ENCODE peak calls at places on chromosome 13, in seven cellular contexts. R, A, K, U, W, H and D are unnamed samples.

GRCh38 chr13:31951215-31951678 is 80.3 kb upstream of the FRY start:
- DNase-seq in R (no peak), A (peak; percentile 52), K (peak; percentile 57), U (peak; percentile 72), W (no peak), H (peak; percentile 33), D (peak; percentile 76)

GRCh38 chr13:76225815-76226489 is 589.8 kb downstream of the LMO7 start:
- DNase-seq in R (no peak), A (no peak), K (no peak), U (no peak), W (no peak), H (no peak), D (no peak)

GRCh38 chr13:46288570-46289259 is 77.0 kb downstream of the LRRC63 start:
- DNase-seq in R (no peak), A (no peak), K (no peak), U (no peak), W (peak; percentile 39), H (peak; percentile 62), D (no peak)

GRCh38 chr13:97976551-97977375 is 23.3 kb downstream of the IPO5 start:
- DNase-seq in R (no peak), A (peak; percentile 24), K (no peak), U (no peak), W (no peak), H (peak; percentile 76), D (no peak)

GRCh38 chr13:59458908-59459579 is 704.7 kb downstream of the DIAPH3 start:
- DNase-seq in R (no peak), A (no peak), K (no peak), U (no peak), W (no peak), H (peak; percentile 48), D (no peak)

GRCh38 chr13:33116321-33117010 is 100.2 kb downstream of the KL start:
- DNase-seq in R (no peak), A (no peak), K (no peak), U (no peak), W (no peak), H (no peak), D (no peak)

GRCh38 chr13:83378901-83379300 is 503.4 kb downstream of the SLITRK1 start:
- DNase-seq in R (no peak), A (no peak), K (no peak), U (no peak), W (no peak), H (peak; percentile 8), D (no peak)

GRCh38 chr13:31424130-31424729 is 224.5 kb downstream of the B3GLCT start:
- DNase-seq in R (peak; percentile 86), A (peak; percentile 74), K (peak; percentile 72), U (peak; percentile 80), W (peak; percentile 63), H (peak; percentile 89), D (peak; percentile 75)

GRCh38 chr13:80400834-80401450 is 60.0 kb upstream of the SPRY2 start:
- DNase-seq in R (no peak), A (no peak), K (no peak), U (no peak), W (no peak), H (no peak), D (no peak)

GRCh38 chr13:67229438-67230242 is 496 bp downstream of the PCDH9 start:
- DNase-seq in R (no peak), A (no peak), K (no peak), U (no peak), W (no peak), H (peak; percentile 36), D (no peak)

GRCh38 chr13:82758056-82758455 is 1124.2 kb downstream of the SLITRK1 start:
- DNase-seq in R (no peak), A (no peak), K (no peak), U (no peak), W (peak; percentile 75), H (peak; percentile 41), D (no peak)

GRCh38 chr13:49760555-49760954 is 31.9 kb downstream of the KPNA3 start:
- DNase-seq in R (no peak), A (no peak), K (no peak), U (no peak), W (no peak), H (no peak), D (no peak)

GRCh38 chr13:67238277-67238859 is 8.2 kb upstream of the PCDH9 start:
- DNase-seq in R (no peak), A (no peak), K (no peak), U (no peak), W (no peak), H (peak; percentile 30), D (no peak)

GRCh38 chr13:48750588-48751383 is 97.1 kb downstream of the CYSLTR2 start:
- DNase-seq in R (no peak), A (peak; percentile 24), K (no peak), U (peak; percentile 66), W (no peak), H (peak; percentile 76), D (no peak)

GRCh38 chr13:41196620-41197019 is 2.3 kb upstream of the KBTBD7 start:
- DNase-seq in R (no peak), A (no peak), K (no peak), U (no peak), W (no peak), H (peak; percentile 14), D (no peak)

GRCh38 chr13:113231306-113232207 is 22.1 kb downstream of the CUL4A start:
- DNase-seq in R (no peak), A (no peak), K (no peak), U (no peak), W (no peak), H (no peak), D (no peak)

GRCh38 chr13:98370806-98371553 is 193.9 kb upstream of the RNF113B start:
- DNase-seq in R (no peak), A (no peak), K (no peak), U (peak; percentile 34), W (no peak), H (peak; percentile 91), D (no peak)

GRCh38 chr13:45374917-45375316 is 33.9 kb upstream of the TPT1 start:
- DNase-seq in R (no peak), A (no peak), K (no peak), U (no peak), W (no peak), H (peak; percentile 58), D (no peak)

GRCh38 chr13:28314879-28315278 is 176.5 kb downstream of the PAN3 start:
- DNase-seq in R (no peak), A (no peak), K (no peak), U (no peak), W (no peak), H (no peak), D (no peak)

GRCh38 chr13:28313579-28313978 is 175.2 kb downstream of the PAN3 start:
- DNase-seq in R (no peak), A (no peak), K (no peak), U (no peak), W (no peak), H (peak; percentile 54), D (no peak)

GRCh38 chr13:28316129-28316528 is 177.8 kb downstream of the PAN3 start:
- DNase-seq in R (no peak), A (no peak), K (no peak), U (no peak), W (no peak), H (no peak), D (no peak)

GRCh38 chr13:28318418-28318995 is 176.4 kb downstream of the FLT1 start:
- DNase-seq in R (no peak), A (no peak), K (no peak), U (no peak), W (no peak), H (no peak), D (no peak)

GRCh38 chr13:28316841-28317240 is 178.1 kb downstream of the FLT1 start:
- DNase-seq in R (no peak), A (no peak), K (no peak), U (no peak), W (no peak), H (no peak), D (no peak)
- H3K4me1 ChIP-seq in R (no peaks in the 10 kb centered on the region), A (no peaks in the 10 kb centered on the region), K (no peaks in the 10 kb centered on the region), U (no peaks in the 10 kb centered on the region), W (no peaks in the 10 kb centered on the region), H (peaks cover 10% of the 10 kb centered on the region), D (peaks cover 3% of the 10 kb centered on the region)

GRCh38 chr13:51626749-51627148 is 42.5 kb downstream of the WDFY2 start:
- DNase-seq in R (no peak), A (no peak), K (no peak), U (no peak), W (no peak), H (no peak), D (no peak)
- H3K27ac ChIP-seq in R (peak overlapping the region; percentile 54), A (no peak overlapping the region), K (no peak overlapping the region), U (no peak overlapping the region), W (no peak overlapping the region), H (no peak overlapping the region), D (no peak overlapping the region)

GRCh38 chr13:110305949-110306339 is 1.0 kb downstream of the COL4A1 start:
- DNase-seq in R (peak; percentile 50), A (no peak), K (no peak), U (no peak), W (no peak), H (peak; percentile 42), D (no peak)

GRCh38 chr13:110307697-110308376 is 753 bp downstream of the COL4A2 start:
- DNase-seq in R (no peak), A (no peak), K (no peak), U (no peak), W (no peak), H (peak; percentile 70), D (no peak)

GRCh38 chr13:110306960-110307696 is at the start of the genes COL4A1 and COL4A2:
- DNase-seq in R (peak; percentile 80), A (peak; percentile 54), K (peak; percentile 65), U (peak; percentile 78), W (no peak), H (peak; percentile 79), D (peak; percentile 51)

GRCh38 chr13:110305544-110305943 is 1.4 kb downstream of the COL4A1 start:
- DNase-seq in R (no peak), A (no peak), K (no peak), U (no peak), W (no peak), H (no peak), D (no peak)

GRCh38 chr13:110306340-110306959 is 507 bp downstream of the COL4A1 start:
- DNase-seq in R (peak; percentile 77), A (no peak), K (no peak), U (no peak), W (no peak), H (peak; percentile 57), D (no peak)
- H3K27me3 ChIP-seq in R (peaks cover 86% of the 10 kb centered on the region), A (peaks cover 28% of the 10 kb centered on the region), K (no peaks in the 10 kb centered on the region), U (no peaks in the 10 kb centered on the region), W (peaks cover 4% of the 10 kb centered on the region), H (no peaks in the 10 kb centered on the region), D (no peaks in the 10 kb centered on the region)

GRCh38 chr13:110397445-110397844 is 90.4 kb downstream of the COL4A2 start:
- DNase-seq in R (no peak), A (no peak), K (no peak), U (peak; percentile 48), W (no peak), H (peak; percentile 80), D (no peak)
- H3K4me1 ChIP-seq in R (peaks cover 27% of the 10 kb centered on the region), A (no peaks in the 10 kb centered on the region), K (peaks cover 4% of the 10 kb centered on the region), U (no peaks in the 10 kb centered on the region), W (peaks cover 1% of the 10 kb centered on the region), H (peaks cover 79% of the 10 kb centered on the region), D (peaks cover 24% of the 10 kb centered on the region)